ENCODE peak calls at places on chromosomes 1 and 21, in nine cellular contexts. One of them, this sample, is unnamed.

GRCh38 chr21:46097826-46098286 is at the start of gene COL6A2:
- DNase-seq in NB4: no peak
- DNase-seq in neuronal stem cell: peak
- DNase-seq in iPS DF 6.9: no peak
- DNase-seq in H7: peak
- DNase-seq in SJSA1: peak
- DNase-seq in lower leg skin: peak
- DNase-seq in fibroblast of pulmonary artery: peak
- DNase-seq in AG04450: no peak
- DNase-seq in this sample: peak

GRCh38 chr1:197862671-197863070 is 39.8 kb upstream of the C1orf53 start:
- DNase-seq in H7: no peak
- DNase-seq in fibroblast of pulmonary artery: no peak
- DNase-seq in iPS DF 6.9: no peak
- DNase-seq in NB4: no peak
- DNase-seq in AG04450: no peak
- DNase-seq in SJSA1: no peak
- DNase-seq in neuronal stem cell: no peak
- DNase-seq in lower leg skin: no peak
- DNase-seq in this sample: no peak

GRCh38 chr1:64884261-64885040 is 81.9 kb downstream of the JAK1 start:
- DNase-seq in H7: no peak
- DNase-seq in fibroblast of pulmonary artery: peak
- DNase-seq in NB4: no peak
- DNase-seq in AG04450: no peak
- DNase-seq in lower leg skin: no peak
- DNase-seq in iPS DF 6.9: no peak
- DNase-seq in neuronal stem cell: no peak
- DNase-seq in SJSA1: no peak
- DNase-seq in this sample: no peak

GRCh38 chr1:20100632-20101355 is 18.5 kb downstream of the PLA2G2D start:
- DNase-seq in iPS DF 6.9: no peak
- DNase-seq in NB4: peak
- DNase-seq in lower leg skin: peak
- DNase-seq in SJSA1: no peak
- DNase-seq in fibroblast of pulmonary artery: peak
- DNase-seq in H7: peak
- DNase-seq in AG04450: peak
- DNase-seq in neuronal stem cell: peak
- DNase-seq in this sample: peak

GRCh38 chr1:87506147-87506546 is 177.5 kb downstream of the LMO4 start:
- DNase-seq in SJSA1: no peak
- DNase-seq in lower leg skin: no peak
- DNase-seq in NB4: no peak
- DNase-seq in fibroblast of pulmonary artery: no peak
- DNase-seq in iPS DF 6.9: no peak
- DNase-seq in AG04450: no peak
- DNase-seq in H7: no peak
- DNase-seq in neuronal stem cell: no peak
- DNase-seq in this sample: no peak

GRCh38 chr1:223827193-223827663 is 18.5 kb downstream of the TP53BP2 start:
- DNase-seq in H7: no peak
- DNase-seq in neuronal stem cell: no peak
- DNase-seq in iPS DF 6.9: no peak
- DNase-seq in lower leg skin: no peak
- DNase-seq in fibroblast of pulmonary artery: peak
- DNase-seq in SJSA1: no peak
- DNase-seq in AG04450: no peak
- DNase-seq in NB4: peak
- DNase-seq in this sample: no peak

GRCh38 chr21:44890338-44890931 is 16.9 kb upstream of the PTTG1IP start:
- DNase-seq in AG04450: no peak
- DNase-seq in neuronal stem cell: no peak
- DNase-seq in fibroblast of pulmonary artery: no peak
- DNase-seq in SJSA1: no peak
- DNase-seq in iPS DF 6.9: no peak
- DNase-seq in lower leg skin: no peak
- DNase-seq in NB4: no peak
- DNase-seq in H7: no peak
- DNase-seq in this sample: no peak

GRCh38 chr1:19067187-19067911 is 110.9 kb upstream of the IFFO2 start:
- DNase-seq in NB4: no peak
- DNase-seq in AG04450: no peak
- DNase-seq in neuronal stem cell: peak
- DNase-seq in lower leg skin: no peak
- DNase-seq in SJSA1: no peak
- DNase-seq in H7: peak
- DNase-seq in fibroblast of pulmonary artery: no peak
- DNase-seq in iPS DF 6.9: no peak
- DNase-seq in this sample: no peak

GRCh38 chr1:15974855-15975254 is 1.0 kb downstream of the ZBTB17 start:
- DNase-seq in neuronal stem cell: no peak
- DNase-seq in fibroblast of pulmonary artery: no peak
- DNase-seq in H7: no peak
- DNase-seq in AG04450: no peak
- DNase-seq in lower leg skin: no peak
- DNase-seq in SJSA1: no peak
- DNase-seq in NB4: peak
- DNase-seq in iPS DF 6.9: no peak
- DNase-seq in this sample: no peak

GRCh38 chr1:56034222-56034621 is 545.1 kb downstream of the PLPP3 start:
- DNase-seq in fibroblast of pulmonary artery: peak
- DNase-seq in neuronal stem cell: no peak
- DNase-seq in iPS DF 6.9: no peak
- DNase-seq in SJSA1: no peak
- DNase-seq in NB4: no peak
- DNase-seq in lower leg skin: no peak
- DNase-seq in AG04450: peak
- DNase-seq in H7: no peak
- DNase-seq in this sample: no peak

GRCh38 chr1:245079021-245079609 is 75.7 kb upstream of the KIF26B start:
- DNase-seq in fibroblast of pulmonary artery: peak
- DNase-seq in H7: no peak
- DNase-seq in NB4: peak
- DNase-seq in SJSA1: no peak
- DNase-seq in lower leg skin: no peak
- DNase-seq in AG04450: no peak
- DNase-seq in neuronal stem cell: no peak
- DNase-seq in iPS DF 6.9: no peak
- DNase-seq in this sample: no peak

GRCh38 chr1:37517569-37517968 is 3.0 kb upstream of the MEAF6 start:
- DNase-seq in fibroblast of pulmonary artery: no peak
- DNase-seq in iPS DF 6.9: no peak
- DNase-seq in lower leg skin: no peak
- DNase-seq in NB4: no peak
- DNase-seq in SJSA1: no peak
- DNase-seq in AG04450: no peak
- DNase-seq in H7: no peak
- DNase-seq in neuronal stem cell: no peak
- DNase-seq in this sample: no peak

GRCh38 chr1:220045356-220046051 is 801 bp downstream of the EPRS1 start:
- DNase-seq in lower leg skin: no peak
- DNase-seq in H7: peak
- DNase-seq in SJSA1: no peak
- DNase-seq in fibroblast of pulmonary artery: no peak
- DNase-seq in neuronal stem cell: no peak
- DNase-seq in AG04450: no peak
- DNase-seq in NB4: peak
- DNase-seq in iPS DF 6.9: no peak
- DNase-seq in this sample: no peak

GRCh38 chr1:216641669-216642460 is 81.4 kb downstream of the ESRRG start:
- DNase-seq in neuronal stem cell: no peak
- DNase-seq in SJSA1: no peak
- DNase-seq in lower leg skin: no peak
- DNase-seq in NB4: no peak
- DNase-seq in iPS DF 6.9: no peak
- DNase-seq in AG04450: no peak
- DNase-seq in fibroblast of pulmonary artery: no peak
- DNase-seq in H7: no peak
- DNase-seq in this sample: no peak

GRCh38 chr1:156877433-156877832 is 16.1 kb upstream of the PEAR1 start:
- DNase-seq in lower leg skin: no peak
- DNase-seq in SJSA1: no peak
- DNase-seq in NB4: no peak
- DNase-seq in H7: no peak
- DNase-seq in neuronal stem cell: no peak
- DNase-seq in iPS DF 6.9: no peak
- DNase-seq in AG04450: no peak
- DNase-seq in fibroblast of pulmonary artery: no peak
- DNase-seq in this sample: no peak

GRCh38 chr1:27351541-27352107 is 9.8 kb downstream of the SYTL1 start:
- DNase-seq in SJSA1: no peak
- DNase-seq in AG04450: no peak
- DNase-seq in lower leg skin: no peak
- DNase-seq in iPS DF 6.9: no peak
- DNase-seq in fibroblast of pulmonary artery: no peak
- DNase-seq in NB4: no peak
- DNase-seq in H7: peak
- DNase-seq in neuronal stem cell: no peak
- DNase-seq in this sample: no peak
- H3K4me3 ChIP-seq in SJSA1: no peak
- H3K4me3 ChIP-seq in AG04450: no peak
- H3K4me3 ChIP-seq in lower leg skin: no peak
- H3K4me3 ChIP-seq in iPS DF 6.9: peak
- H3K4me3 ChIP-seq in fibroblast of pulmonary artery: no peak
- H3K4me3 ChIP-seq in NB4: no peak
- H3K4me3 ChIP-seq in H7: peak
- H3K4me3 ChIP-seq in neuronal stem cell: peak
- H3K4me3 ChIP-seq in this sample: peak

GRCh38 chr1:154534263-154534844 is 24.1 kb downstream of the UBE2Q1 start:
- DNase-seq in H7: peak
- DNase-seq in fibroblast of pulmonary artery: peak
- DNase-seq in AG04450: no peak
- DNase-seq in lower leg skin: no peak
- DNase-seq in neuronal stem cell: no peak
- DNase-seq in SJSA1: no peak
- DNase-seq in iPS DF 6.9: peak
- DNase-seq in NB4: peak
- DNase-seq in this sample: no peak

GRCh38 chr1:154539486-154540483 is 18.7 kb downstream of the UBE2Q1 start:
- DNase-seq in iPS DF 6.9: no peak
- DNase-seq in lower leg skin: no peak
- DNase-seq in SJSA1: no peak
- DNase-seq in neuronal stem cell: no peak
- DNase-seq in NB4: no peak
- DNase-seq in H7: no peak
- DNase-seq in AG04450: no peak
- DNase-seq in fibroblast of pulmonary artery: no peak
- DNase-seq in this sample: no peak

GRCh38 chr1:154541231-154541630 is 17.2 kb downstream of the UBE2Q1 start:
- DNase-seq in lower leg skin: no peak
- DNase-seq in neuronal stem cell: no peak
- DNase-seq in NB4: no peak
- DNase-seq in fibroblast of pulmonary artery: no peak
- DNase-seq in AG04450: no peak
- DNase-seq in SJSA1: no peak
- DNase-seq in iPS DF 6.9: no peak
- DNase-seq in H7: peak
- DNase-seq in this sample: no peak

GRCh38 chr1:154536570-154536969 is 21.9 kb downstream of the UBE2Q1 start:
- DNase-seq in neuronal stem cell: no peak
- DNase-seq in SJSA1: no peak
- DNase-seq in NB4: no peak
- DNase-seq in AG04450: no peak
- DNase-seq in lower leg skin: no peak
- DNase-seq in H7: no peak
- DNase-seq in iPS DF 6.9: no peak
- DNase-seq in fibroblast of pulmonary artery: no peak
- DNase-seq in this sample: no peak
- H3K4me3 ChIP-seq in neuronal stem cell: no peak
- H3K4me3 ChIP-seq in SJSA1: no peak
- H3K4me3 ChIP-seq in NB4: no peak
- H3K4me3 ChIP-seq in AG04450: no peak
- H3K4me3 ChIP-seq in lower leg skin: no peak
- H3K4me3 ChIP-seq in H7: no peak
- H3K4me3 ChIP-seq in iPS DF 6.9: no peak
- H3K4me3 ChIP-seq in fibroblast of pulmonary artery: no peak
- H3K4me3 ChIP-seq in this sample: no peak

GRCh38 chr21:36700295-36700960 is 1.5 kb downstream of the SIM2 start:
- DNase-seq in H7: peak
- DNase-seq in iPS DF 6.9: no peak
- DNase-seq in fibroblast of pulmonary artery: no peak
- DNase-seq in SJSA1: no peak
- DNase-seq in neuronal stem cell: no peak
- DNase-seq in AG04450: no peak
- DNase-seq in lower leg skin: no peak
- DNase-seq in NB4: no peak
- DNase-seq in this sample: peak

GRCh38 chr21:36702622-36702968 is 3.7 kb downstream of the SIM2 start:
- DNase-seq in SJSA1: no peak
- DNase-seq in neuronal stem cell: no peak
- DNase-seq in fibroblast of pulmonary artery: no peak
- DNase-seq in iPS DF 6.9: no peak
- DNase-seq in H7: peak
- DNase-seq in lower leg skin: no peak
- DNase-seq in NB4: no peak
- DNase-seq in AG04450: no peak
- DNase-seq in this sample: no peak

GRCh38 chr21:36701912-36702621 is 3.2 kb downstream of the SIM2 start:
- DNase-seq in NB4: no peak
- DNase-seq in fibroblast of pulmonary artery: no peak
- DNase-seq in H7: peak
- DNase-seq in lower leg skin: no peak
- DNase-seq in AG04450: no peak
- DNase-seq in SJSA1: no peak
- DNase-seq in neuronal stem cell: no peak
- DNase-seq in iPS DF 6.9: no peak
- DNase-seq in this sample: peak

GRCh38 chr21:36699546-36700294 is 805 bp downstream of the SIM2 start:
- DNase-seq in lower leg skin: no peak
- DNase-seq in NB4: no peak
- DNase-seq in SJSA1: no peak
- DNase-seq in fibroblast of pulmonary artery: no peak
- DNase-seq in H7: peak
- DNase-seq in AG04450: no peak
- DNase-seq in iPS DF 6.9: no peak
- DNase-seq in neuronal stem cell: no peak
- DNase-seq in this sample: no peak

GRCh38 chr21:36700961-36701911 is 2.3 kb downstream of the SIM2 start:
- DNase-seq in NB4: no peak
- DNase-seq in iPS DF 6.9: no peak
- DNase-seq in neuronal stem cell: peak
- DNase-seq in AG04450: no peak
- DNase-seq in fibroblast of pulmonary artery: no peak
- DNase-seq in SJSA1: no peak
- DNase-seq in lower leg skin: no peak
- DNase-seq in H7: peak
- DNase-seq in this sample: no peak
- H3K4me3 ChIP-seq in NB4: no peak
- H3K4me3 ChIP-seq in iPS DF 6.9: no peak
- H3K4me3 ChIP-seq in neuronal stem cell: peak
- H3K4me3 ChIP-seq in AG04450: no peak
- H3K4me3 ChIP-seq in fibroblast of pulmonary artery: no peak
- H3K4me3 ChIP-seq in SJSA1: no peak
- H3K4me3 ChIP-seq in lower leg skin: no peak
- H3K4me3 ChIP-seq in H7: no peak
- H3K4me3 ChIP-seq in this sample: peak

DNA sequence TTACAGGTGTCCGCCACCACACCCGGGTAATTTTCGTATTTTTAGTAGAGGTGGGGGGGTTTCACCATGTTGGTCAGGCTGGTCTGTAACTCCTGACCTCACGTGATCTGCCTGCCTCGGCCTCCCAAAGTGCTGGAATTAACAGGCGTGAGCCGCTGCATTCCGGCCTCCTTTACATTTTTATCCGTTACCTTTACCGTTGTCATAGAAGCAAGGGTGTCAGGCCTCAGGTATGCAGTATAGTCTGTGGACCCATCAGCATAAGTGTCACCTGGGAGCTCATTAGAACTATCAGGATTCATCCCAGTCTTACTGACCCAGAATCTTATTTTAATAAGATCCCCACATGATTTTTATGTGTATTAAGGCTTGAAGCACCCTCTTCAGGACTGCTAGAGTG is 5.4 kb downstream of the CDC42 start:
- DNase-seq in lower leg skin: no peak
- DNase-seq in NB4: no peak
- DNase-seq in SJSA1: no peak
- DNase-seq in fibroblast of pulmonary artery: no peak
- DNase-seq in AG04450: no peak
- DNase-seq in iPS DF 6.9: no peak
- DNase-seq in neuronal stem cell: no peak
- DNase-seq in H7: no peak
- DNase-seq in this sample: no peak
- H3K4me3 ChIP-seq in lower leg skin: no peak
- H3K4me3 ChIP-seq in NB4: no peak
- H3K4me3 ChIP-seq in SJSA1: no peak
- H3K4me3 ChIP-seq in fibroblast of pulmonary artery: no peak
- H3K4me3 ChIP-seq in AG04450: no peak
- H3K4me3 ChIP-seq in iPS DF 6.9: no peak
- H3K4me3 ChIP-seq in neuronal stem cell: no peak
- H3K4me3 ChIP-seq in H7: no peak
- H3K4me3 ChIP-seq in this sample: no peak